ENCODE peak calls at places on chromosomes 12 and 14, in ten cellular contexts. Q is OCI-M1; M is sciatic nerve; T is AG08395; N is NCI-H1092; O is Kasumi-1; Z is NCI-H446 treated with DMSO at 0.1 percent for 48 hours; X is NCI-H510A; E is GM13977; V is stimulated activated CD8-positive, alpha-beta memory T cell treated with anti-CD3 and anti-CD28 coated beads, Interleukin-7, amount 100 ng/mL, for 48 hours. C is an unnamed sample.

GRCh38 chr14:102591372-102591943 is 991 bp upstream of the RCOR1 start:
- DNase-seq in E (peak; percentile 55), N (peak; percentile 5), V (peak; percentile 11), T (peak; percentile 15), X (no peak), Z (no peak), Q (peak; percentile 60), O (peak; percentile 48), M (peak; percentile 76), C (peak; percentile 81)

GRCh38 chr12:130456375-130457199 is 118.9 kb downstream of the PIWIL1 start:
- DNase-seq in T (no peak), V (no peak), N (peak; percentile 80), E (no peak), Z (no peak), M (no peak), X (peak; percentile 19), O (no peak), Q (no peak), C (no peak)

GRCh38 chr14:86999076-86999475 is 993.9 kb downstream of the GALC start:
- DNase-seq in V (no peak), X (no peak), Q (no peak), N (no peak), Z (no peak), O (no peak), E (no peak), M (no peak), T (peak; percentile 52), C (no peak)

GRCh38 chr14:50846171-50846880 is 15.4 kb upstream of the NIN start:
- DNase-seq in X (no peak), E (no peak), O (no peak), T (peak; percentile 89), M (no peak), V (no peak), N (no peak), Q (no peak), Z (no peak), C (no peak)

GRCh38 chr12:46675736-46676135 is 150.1 kb downstream of the SLC38A4 start:
- DNase-seq in Z (no peak), O (peak; percentile 45), V (no peak), X (no peak), T (peak; percentile 28), Q (peak; percentile 74), N (no peak), M (peak; percentile 59), E (peak; percentile 17), C (no peak)

GRCh38 chr12:131894981-131895639 is 688 bp downstream of the ULK1 start:
- DNase-seq in T (peak; percentile 2), V (no peak), Q (no peak), E (peak; percentile 64), M (no peak), X (no peak), N (no peak), Z (no peak), O (no peak), C (peak; percentile 75)

GRCh38 chr12:10331642-10332239 is 24.1 kb downstream of the KLRD1 start:
- DNase-seq in M (no peak), Z (no peak), E (peak; percentile 37), N (peak; percentile 0), T (peak; percentile 74), O (peak; percentile 57), X (peak; percentile 5), Q (peak; percentile 82), V (no peak), C (no peak)

GRCh38 chr14:85142982-85143381 is 387.0 kb upstream of the FLRT2 start:
- DNase-seq in V (no peak), Z (no peak), N (no peak), O (no peak), Q (no peak), T (no peak), E (no peak), X (no peak), M (no peak), C (no peak)

GRCh38 chr14:51602176-51602759 is 49.4 kb upstream of the FRMD6 start:
- DNase-seq in V (no peak), Q (no peak), T (no peak), N (no peak), M (no peak), E (no peak), O (no peak), X (no peak), Z (no peak), C (no peak)

GRCh38 chr12:6909421-6910145 is 4.8 kb upstream of the ENO2 start:
- DNase-seq in N (no peak), X (no peak), Z (no peak), V (no peak), E (no peak), T (no peak), O (no peak), Q (no peak), M (no peak), C (no peak)

GRCh38 chr12:132730353-132730752 is 19.7 kb downstream of the PGAM5 start:
- DNase-seq in Q (no peak), M (no peak), T (no peak), E (no peak), V (no peak), Z (no peak), X (no peak), O (no peak), N (no peak), C (no peak)

GRCh38 chr12:5185435-5186069 is 141.9 kb downstream of the KCNA5 start:
- DNase-seq in N (no peak), V (no peak), O (no peak), E (no peak), Z (no peak), T (no peak), Q (no peak), M (no peak), X (no peak), C (no peak)

C was measured in suprapubic skin.